ENCODE peak calls at places on chromosomes 7 and 10, in eight cellular contexts. A is H7; M is fibroblast of villous mesenchyme; W is RWPE1; K is SHP77; V is NCI-H2171 treated with DMSO at 0.1 percent for 48 hours; N is naive B cell; S is activated naive CD8-positive, alpha-beta T cell treated with anti-CD3 and anti-CD28 coated beads for 36 hours. Q is an unnamed sample.

GRCh38 chr7:149004405-149005370 is 23.6 kb downstream of the PDIA4 start:
- DNase-seq in M (no peak), S (no peak), V (no peak), A (no peak), N (no peak), K (no peak), W (no peak), Q (no peak)

GRCh38 chr7:41472427-41473125 is 230.3 kb downstream of the INHBA start:
- DNase-seq in A (no peak), N (no peak), V (no peak), W (no peak), S (no peak), M (no peak), K (no peak), Q (no peak)

GRCh38 chr10:72276013-72276387 is 2.3 kb downstream of the DDIT4 start:
- DNase-seq in S (peak), W (peak), A (no peak), V (peak), M (peak), N (no peak), K (no peak), Q (no peak)

GRCh38 chr7:111018960-111019835 is 71.7 kb upstream of the LRRN3 start:
- DNase-seq in N (no peak), M (no peak), K (no peak), S (no peak), W (no peak), V (no peak), A (no peak), Q (no peak)

GRCh38 chr10:124160176-124160575 is 66.8 kb upstream of the CHST15 start:
- DNase-seq in A (no peak), N (no peak), V (peak), M (no peak), W (no peak), S (no peak), K (no peak), Q (no peak)

GRCh38 chr7:16564909-16565426 is 38.3 kb downstream of the LRRC72 start:
- DNase-seq in M (peak), K (peak), N (peak), W (peak), V (peak), S (peak), A (peak), Q (no peak)

GRCh38 chr10:20767028-20767427 is 130.1 kb downstream of the NEBL start:
- DNase-seq in N (no peak), S (no peak), W (peak), K (no peak), A (no peak), V (no peak), M (peak), Q (no peak)

GRCh38 chr10:48649349-48649944 is 35.2 kb upstream of the WDFY4 start:
- DNase-seq in S (no peak), M (no peak), W (no peak), V (no peak), K (no peak), N (no peak), A (no peak), Q (no peak)

GRCh38 chr10:131546086-131546810 is 234.7 kb upstream of the TCERG1L start:
- DNase-seq in N (no peak), M (no peak), S (no peak), K (no peak), V (no peak), W (peak), A (no peak), Q (no peak)

GRCh38 chr7:93835684-93836083 is 54.9 kb downstream of the TFPI2 start:
- DNase-seq in N (no peak), V (no peak), K (no peak), A (no peak), M (peak), W (no peak), S (no peak), Q (no peak)

GRCh38 chr7:149381245-149381644 is 79.6 kb downstream of the ZNF777 start:
- DNase-seq in W (no peak), N (no peak), S (no peak), A (no peak), V (no peak), K (no peak), M (no peak), Q (no peak)

GRCh38 chr10:83522881-83523386 is 616.4 kb upstream of the GHITM start:
- DNase-seq in V (no peak), A (no peak), K (no peak), N (no peak), S (no peak), W (no peak), M (peak), Q (no peak)

GRCh38 chr10:63642808-63643207 is 121.6 kb downstream of the REEP3 start:
- DNase-seq in W (no peak), M (no peak), S (no peak), V (no peak), A (no peak), K (no peak), N (no peak), Q (no peak)

GRCh38 chr10:29949411-29950011 is 109.9 kb downstream of the JCAD start:
- DNase-seq in M (peak), W (peak), V (no peak), K (no peak), A (no peak), N (no peak), S (no peak), Q (no peak)

GRCh38 chr7:105098863-105099515 is 85.0 kb downstream of the KMT2E start:
- DNase-seq in N (no peak), K (no peak), A (no peak), S (no peak), V (peak), M (no peak), W (peak), Q (no peak)

GRCh38 chr10:30459283-30459682 is 25.3 kb downstream of the MAP3K8 start:
- DNase-seq in S (no peak), W (no peak), M (no peak), N (no peak), A (no peak), V (no peak), K (no peak), Q (no peak)

GRCh38 chr10:77501152-77501845 is 136.3 kb downstream of the KCNMA1 start:
- DNase-seq in S (peak), N (no peak), K (no peak), V (no peak), M (peak), A (no peak), W (peak), Q (peak)

GRCh38 chr7:4726051-4726450 is 44.0 kb downstream of the FOXK1 start:
- DNase-seq in K (no peak), S (no peak), N (no peak), V (no peak), M (peak), W (no peak), A (no peak), Q (no peak)

GRCh38 chr10:22894714-22895113 is 33.1 kb upstream of the ARMC3 start:
- DNase-seq in S (no peak), N (no peak), W (no peak), V (no peak), M (peak), K (no peak), A (no peak), Q (no peak)

GRCh38 chr7:4650471-4651047 is 31.5 kb upstream of the FOXK1 start:
- DNase-seq in M (peak), N (no peak), A (peak), W (no peak), S (no peak), V (no peak), K (no peak), Q (no peak)

GRCh38 chr10:123429631-123430257 is 236.4 kb upstream of the GPR26 start:
- DNase-seq in K (no peak), A (no peak), S (no peak), V (no peak), M (no peak), N (no peak), W (no peak), Q (no peak)

GRCh38 chr10:60974463-60975149 is 30.6 kb upstream of the RHOBTB1 start:
- DNase-seq in M (no peak), K (no peak), W (peak), N (no peak), V (no peak), A (no peak), S (no peak), Q (no peak)